ENCODE peak calls at places on chromosomes 5 and 9, in seven cellular contexts. W is GM12891, Y is H1, J is SK-N-SH, A is GM12878, H is K562, V is HepG2. E is an unnamed sample.

GRCh38 chr5:32170303-32171170 is 3.6 kb downstream of the GOLPH3 start:
- DNase-seq in W (no peak), Y (no peak), J (peak), A (no peak), H (no peak), V (no peak), E (no peak)

GRCh38 chr5:16639206-16639605 is 22.4 kb upstream of the RETREG1 start:
- DNase-seq in W (no peak), Y (no peak), J (no peak), A (no peak), H (no peak), V (no peak), E (no peak)

GRCh38 chr5:79976759-79977515 is 14.1 kb downstream of the MTX3 start:
- DNase-seq in W (no peak), Y (no peak), J (no peak), A (no peak), H (no peak), V (no peak), E (no peak)

GRCh38 chr5:60675286-60675685 is 24.7 kb downstream of the DEPDC1B start:
- DNase-seq in W (no peak), Y (no peak), J (no peak), A (no peak), H (no peak), V (no peak), E (no peak)

GRCh38 chr9:114718801-114719221 is 36.8 kb upstream of the TEX48 start:
- DNase-seq in W (no peak), Y (no peak), J (no peak), A (no peak), H (no peak), V (no peak), E (no peak)

GRCh38 chr9:1053848-1054365 is 3.8 kb downstream of the DMRT2 start:
- DNase-seq in W (no peak), Y (no peak), J (no peak), A (no peak), H (no peak), V (no peak), E (no peak)

GRCh38 chr9:6272229-6272597 is 56.0 kb upstream of the TPD52L3 start:
- DNase-seq in W (no peak), Y (no peak), J (no peak), A (no peak), H (no peak), V (peak), E (no peak)

GRCh38 chr5:96431376-96432244 is 1.4 kb downstream of the PCSK1 start:
- DNase-seq in W (no peak), Y (peak), J (no peak), A (no peak), H (no peak), V (no peak), E (no peak)

GRCh38 chr5:139862313-139862712 is 66.7 kb downstream of the PSD2 start:
- DNase-seq in W (no peak), Y (no peak), J (no peak), A (peak), H (no peak), V (no peak), E (no peak)

GRCh38 chr9:88641471-88642240 is 106.7 kb downstream of the NXNL2 start:
- DNase-seq in W (no peak), Y (no peak), J (no peak), A (no peak), H (no peak), V (no peak), E (no peak)

GRCh38 chr5:1009359-1010180 is 968 bp downstream of the NKD2 start:
- DNase-seq in W (no peak), Y (peak), J (no peak), A (no peak), H (peak), V (no peak), E (no peak)

GRCh38 chr5:14306415-14306814 is 163.3 kb downstream of the TRIO start:
- DNase-seq in W (no peak), Y (no peak), J (no peak), A (no peak), H (no peak), V (no peak), E (no peak)

GRCh38 chr9:137482094-137482781 is 23.1 kb upstream of the NSMF start:
- DNase-seq in W (no peak), Y (no peak), J (no peak), A (peak), H (peak), V (peak), E (no peak)

GRCh38 chr5:90434116-90434714 is 24.7 kb upstream of the CETN3 start:
- DNase-seq in W (no peak), Y (peak), J (peak), A (no peak), H (peak), V (peak), E (no peak)

GRCh38 chr9:7089794-7090193 is 332.0 kb downstream of the KDM4C start:
- DNase-seq in W (no peak), Y (no peak), J (no peak), A (peak), H (no peak), V (no peak), E (no peak)

GRCh38 chr5:15823413-15823812 is 323.4 kb downstream of the FBXL7 start:
- DNase-seq in W (no peak), Y (no peak), J (no peak), A (no peak), H (no peak), V (no peak), E (no peak)

GRCh38 chr9:132283863-132284262 is 70.9 kb downstream of the SETX start:
- DNase-seq in W (no peak), Y (no peak), J (no peak), A (no peak), H (no peak), V (no peak), E (no peak)

GRCh38 chr9:73869261-73869660 is 627.9 kb upstream of the RORB start:
- DNase-seq in W (peak), Y (no peak), J (no peak), A (peak), H (peak), V (peak), E (no peak)

GRCh38 chr9:22237497-22238363 is 208.9 kb upstream of the DMRTA1 start:
- DNase-seq in W (no peak), Y (no peak), J (no peak), A (no peak), H (no peak), V (peak), E (no peak)

GRCh38 chr5:41707853-41708603 is 162.2 kb downstream of the OXCT1 start:
- DNase-seq in W (no peak), Y (peak), J (peak), A (no peak), H (no peak), V (peak), E (no peak)

GRCh38 chr9:121013911-121014310 is 36.2 kb downstream of the C5 start:
- DNase-seq in W (no peak), Y (no peak), J (no peak), A (no peak), H (no peak), V (no peak), E (no peak)

GRCh38 chr5:56019306-56020272 is 24.8 kb upstream of the IL6ST start:
- DNase-seq in W (no peak), Y (no peak), J (no peak), A (no peak), H (no peak), V (no peak), E (no peak)

GRCh38 chr5:94856257-94856656 is 237.8 kb downstream of the SLF1 start:
- DNase-seq in W (no peak), Y (no peak), J (no peak), A (no peak), H (no peak), V (no peak), E (no peak)

GRCh38 chr5:38809388-38810359 is 36.1 kb upstream of the OSMR start:
- DNase-seq in W (peak), Y (peak), J (peak), A (no peak), H (peak), V (peak), E (peak)

GRCh38 chr5:39453606-39454005 is 28.8 kb upstream of the DAB2 start:
- DNase-seq in W (no peak), Y (no peak), J (no peak), A (no peak), H (no peak), V (no peak), E (no peak)

GRCh38 chr5:178602752-178603151 is 12.6 kb upstream of the COL23A1 start:
- DNase-seq in W (no peak), Y (no peak), J (no peak), A (no peak), H (no peak), V (no peak), E (no peak)

GRCh38 chr9:113593682-113594281 is 130.3 kb downstream of the RGS3 start:
- DNase-seq in W (peak), Y (peak), J (peak), A (no peak), H (peak), V (peak), E (no peak)

GRCh38 chr5:146032911-146033310 is 72.5 kb downstream of the PLAC8L1 start:
- DNase-seq in W (no peak), Y (no peak), J (no peak), A (no peak), H (no peak), V (no peak), E (no peak)

GRCh38 chr9:68513981-68514380 is 26.7 kb downstream of the TMEM252 start:
- DNase-seq in W (no peak), Y (no peak), J (no peak), A (no peak), H (no peak), V (no peak), E (no peak)

GRCh38 chr5:137084016-137084415 is 415.1 kb downstream of the SPOCK1 start:
- DNase-seq in W (no peak), Y (no peak), J (no peak), A (no peak), H (no peak), V (no peak), E (no peak)

GRCh38 chr9:4986783-4987182 is 1.7 kb downstream of the JAK2 start:
- DNase-seq in W (no peak), Y (no peak), J (no peak), A (no peak), H (no peak), V (no peak), E (no peak)

GRCh38 chr5:43482490-43483064 is 1.1 kb downstream of the TMEM267 start:
- DNase-seq in W (peak), Y (no peak), J (peak), A (no peak), H (no peak), V (peak), E (no peak)

GRCh38 chr9:11893331-11893730 is 799.9 kb upstream of the TYRP1 start:
- DNase-seq in W (no peak), Y (no peak), J (no peak), A (no peak), H (no peak), V (no peak), E (no peak)

GRCh38 chr9:128927731-128928411 is 7.1 kb downstream of the PHYHD1 start:
- DNase-seq in W (no peak), Y (peak), J (peak), A (peak), H (peak), V (no peak), E (peak)

GRCh38 chr9:121445986-121446385 is 53.7 kb downstream of the GGTA1 start:
- DNase-seq in W (no peak), Y (no peak), J (no peak), A (no peak), H (no peak), V (no peak), E (no peak)

GRCh38 chr5:134139891-134140469 is 25.5 kb downstream of the TCF7 start:
- DNase-seq in W (no peak), Y (no peak), J (no peak), A (no peak), H (no peak), V (no peak), E (no peak)

DNA sequence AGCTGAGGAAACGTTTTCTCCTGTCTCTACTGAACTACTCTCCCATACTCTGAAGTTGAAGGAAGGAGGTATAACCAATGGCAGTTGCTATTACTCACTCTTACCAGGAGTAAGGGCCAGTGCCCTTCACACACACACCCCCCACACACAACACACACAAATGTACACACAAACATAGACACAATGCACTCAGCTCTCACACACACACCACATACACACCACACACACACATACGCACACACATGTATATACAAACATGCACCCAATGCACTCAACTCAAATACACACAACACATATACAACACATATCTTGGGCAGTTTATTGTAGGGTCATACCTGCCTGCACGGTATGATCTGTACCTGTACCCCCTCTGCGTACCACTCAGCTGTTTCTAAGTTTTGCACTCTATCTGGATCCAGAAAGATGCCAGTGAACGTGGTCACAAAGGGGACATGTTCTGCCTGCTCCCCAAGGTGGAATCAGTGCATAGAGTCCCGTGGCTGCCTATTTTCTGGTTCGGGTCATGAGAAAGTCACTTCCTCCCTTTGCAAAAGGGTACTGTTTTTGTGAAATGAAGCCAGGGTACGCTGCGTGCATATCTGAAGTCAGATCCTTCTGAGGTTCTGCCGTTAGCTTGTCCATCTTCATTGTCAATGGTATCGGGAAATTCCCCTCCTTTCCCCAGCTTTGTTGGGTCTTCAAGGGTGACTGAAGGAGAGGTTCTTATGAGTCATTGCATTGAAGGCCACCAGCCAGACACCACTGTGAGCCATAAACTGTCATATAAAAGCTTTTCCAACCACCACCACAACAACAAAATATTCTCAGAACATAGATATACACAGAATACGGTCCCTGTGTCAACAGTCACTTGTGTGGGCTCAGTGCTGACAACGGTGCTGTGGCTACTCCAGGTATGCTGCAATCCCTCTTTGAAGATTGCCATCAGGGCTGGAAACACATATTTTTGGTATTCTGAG is 131.9 kb downstream of the UGCG start:
- DNase-seq in W (no peak), Y (no peak), J (no peak), A (peak), H (no peak), V (no peak), E (no peak)
- TF ChIP-seq TAF1 in W (peak), Y (no peak), J (no peak), A (peak), H (no peak), V (no peak), E (peak)

DNA sequence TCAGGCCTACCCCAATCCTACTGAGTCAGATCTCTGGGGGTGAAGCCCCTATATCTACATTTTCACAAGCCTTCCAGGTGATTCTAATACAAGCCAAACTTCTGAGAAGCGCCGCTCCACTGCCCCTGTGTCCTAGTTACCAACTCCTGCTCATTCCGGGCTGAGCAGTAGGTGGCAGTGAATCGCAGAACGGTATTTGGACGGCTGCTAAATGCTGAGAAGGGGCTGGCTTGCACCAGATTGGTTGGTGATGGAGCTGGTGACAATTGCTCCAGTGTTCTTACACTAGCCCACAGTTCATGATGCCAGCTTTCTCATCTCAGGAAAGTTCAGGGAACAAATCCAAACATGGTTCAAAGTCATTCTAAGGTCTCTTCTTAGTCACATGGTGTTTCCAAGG is 31.1 kb upstream of the FGF1 start:
- DNase-seq in W (peak), Y (no peak), J (peak), A (no peak), H (no peak), V (peak), E (no peak)
- TF ChIP-seq TAF1 in W (no peak), Y (no peak), J (no peak), A (no peak), H (no peak), V (no peak), E (no peak)

GRCh38 chr5:83312672-83313071 is 158.9 kb upstream of the VCAN start:
- DNase-seq in W (no peak), Y (no peak), J (no peak), A (no peak), H (no peak), V (no peak), E (no peak)

GRCh38 chr5:83313431-83313830 is 158.1 kb upstream of the VCAN start:
- DNase-seq in W (no peak), Y (no peak), J (no peak), A (no peak), H (no peak), V (no peak), E (no peak)
- TF ChIP-seq TAF1 in W (no peak), Y (no peak), J (no peak), A (no peak), H (no peak), V (no peak), E (no peak)

DNA sequence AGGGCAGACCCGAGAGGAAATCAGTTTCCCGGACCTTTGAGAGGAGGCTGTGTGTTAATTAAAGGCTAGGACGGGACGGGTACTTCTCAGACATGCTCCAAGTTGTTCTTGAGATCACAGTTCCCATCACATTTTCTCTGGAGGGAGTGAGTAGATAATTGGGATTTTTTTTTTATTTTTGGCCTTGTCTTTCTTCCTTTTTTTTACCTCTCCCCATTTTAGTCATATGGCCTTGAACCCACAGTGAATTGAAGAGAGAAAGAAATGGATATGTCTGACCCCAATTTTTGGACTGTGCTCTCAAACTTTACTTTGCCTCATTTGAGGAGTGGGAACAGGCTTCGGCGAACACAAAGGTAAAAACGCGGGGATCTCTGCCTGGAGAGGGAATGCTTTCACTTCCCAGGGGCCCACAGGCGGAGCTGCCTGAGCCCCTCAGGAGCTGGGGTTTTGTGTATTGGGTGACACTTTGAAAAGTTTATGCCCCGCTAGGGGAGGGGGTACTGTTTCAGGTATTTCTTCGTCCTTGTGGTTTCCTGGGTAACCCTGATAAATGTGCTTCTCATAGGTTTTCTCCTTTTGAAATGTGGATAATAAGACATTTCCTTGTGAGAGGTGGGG is 191.8 kb downstream of the CD180 start:
- DNase-seq in W (no peak), Y (no peak), J (peak), A (no peak), H (no peak), V (no peak), E (no peak)
- TF ChIP-seq TAF1 in W (no peak), Y (no peak), J (no peak), A (no peak), H (no peak), V (no peak), E (no peak)

GRCh38 chr9:70120834-70121510 is 77.3 kb downstream of the MAMDC2 start:
- DNase-seq in W (no peak), Y (no peak), J (peak), A (no peak), H (no peak), V (no peak), E (no peak)
- TF ChIP-seq TAF1 in W (no peak), Y (no peak), J (no peak), A (no peak), H (no peak), V (no peak), E (no peak)

GRCh38 chr9:91134608-91135007 is 227.1 kb downstream of the AUH start:
- DNase-seq in W (no peak), Y (no peak), J (no peak), A (no peak), H (no peak), V (no peak), E (no peak)

GRCh38 chr9:91130796-91131318 is 230.9 kb downstream of the AUH start:
- DNase-seq in W (no peak), Y (no peak), J (no peak), A (no peak), H (no peak), V (no peak), E (no peak)

GRCh38 chr9:91127653-91128052 is 234.1 kb downstream of the AUH start:
- DNase-seq in W (no peak), Y (no peak), J (no peak), A (no peak), H (no peak), V (no peak), E (no peak)

GRCh38 chr9:91132576-91133073 is 229.1 kb downstream of the AUH start:
- DNase-seq in W (no peak), Y (no peak), J (no peak), A (no peak), H (no peak), V (no peak), E (no peak)

DNA sequence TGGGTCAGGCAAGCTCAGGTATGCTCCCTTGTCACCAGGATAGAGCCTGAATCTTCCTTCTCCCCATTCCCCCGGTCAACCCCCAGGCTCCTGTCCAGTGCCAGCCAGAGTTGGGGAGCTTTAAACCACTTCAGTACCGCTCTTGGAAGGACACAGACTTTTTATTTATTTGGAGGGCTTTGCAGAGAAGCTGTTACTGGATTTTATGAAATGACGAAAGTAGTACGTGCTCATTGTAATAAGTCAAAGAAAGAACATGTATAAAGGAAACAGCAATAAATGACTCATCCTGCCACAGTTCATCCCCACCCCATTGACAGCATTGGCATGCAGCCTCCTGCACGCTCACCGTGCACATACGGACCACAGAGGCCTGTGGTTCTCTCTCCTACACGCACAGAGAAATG is 230.3 kb downstream of the AUH start:
- DNase-seq in W (no peak), Y (no peak), J (no peak), A (no peak), H (no peak), V (no peak), E (no peak)
- TF ChIP-seq TAF1 in W (no peak), Y (no peak), J (no peak), A (no peak), H (no peak), V (no peak), E (no peak)

GRCh38 chr5:142325677-142326479 is 1.1 kb upstream of the SPRY4 start:
- DNase-seq in W (peak), Y (peak), J (peak), A (no peak), H (peak), V (peak), E (no peak)
- TF ChIP-seq TAF1 in W (no peak), Y (peak), J (peak), A (no peak), H (peak), V (peak), E (no peak)

E was measured in GM12892.